ENCODE peak calls at places on chromosomes 13 and 19, in nine cellular contexts. One of them, this sample, is unnamed.
A peak's percentile ranks its signal among the peaks of the same experiment; 100 is the strongest.

GRCh38 chr19:372306-372890 is 27.8 kb upstream of the MIER2 start:
- DNase-seq in PC-9: no peak
- DNase-seq in posterior vena cava: peak; percentile 71
- DNase-seq in effector memory CD4-positive, alpha-beta T cell: no peak
- DNase-seq in activated T-cell treated with anti-CD3 and anti-CD28 coated beads, Interleukin-2, amount 50 U/mL, for 4 hours: no peak
- DNase-seq in choroid plexus epithelial cell: peak; percentile 84
- DNase-seq in activated CD8-positive, alpha-beta T cell treated with anti-CD3 and anti-CD28 coated beads, Interleukin-2, amount 10 ng/mL, durations not matched to agents 7 days and 5 days: no peak
- DNase-seq in naive thymus-derived CD8-positive, alpha-beta T cell: no peak
- DNase-seq in stimulated activated CD8-positive, alpha-beta memory T cell treated with anti-CD3 and anti-CD28 coated beads, Interleukin-7, amount 100 ng/mL, for 1 hour: no peak
- DNase-seq in this sample: no peak

GRCh38 chr13:42047561-42048322 is 706 bp upstream of the DGKH start:
- DNase-seq in PC-9: peak; percentile 34
- DNase-seq in posterior vena cava: peak; percentile 81
- DNase-seq in effector memory CD4-positive, alpha-beta T cell: no peak
- DNase-seq in activated T-cell treated with anti-CD3 and anti-CD28 coated beads, Interleukin-2, amount 50 U/mL, for 4 hours: peak; percentile 15
- DNase-seq in choroid plexus epithelial cell: peak; percentile 71
- DNase-seq in activated CD8-positive, alpha-beta T cell treated with anti-CD3 and anti-CD28 coated beads, Interleukin-2, amount 10 ng/mL, durations not matched to agents 7 days and 5 days: peak; percentile 36
- DNase-seq in naive thymus-derived CD8-positive, alpha-beta T cell: no peak
- DNase-seq in stimulated activated CD8-positive, alpha-beta memory T cell treated with anti-CD3 and anti-CD28 coated beads, Interleukin-7, amount 100 ng/mL, for 1 hour: no peak
- DNase-seq in this sample: no peak

GRCh38 chr19:9009935-9010651 is at the start of gene MUC16:
- DNase-seq in PC-9: peak; percentile 88
- DNase-seq in posterior vena cava: no peak
- DNase-seq in effector memory CD4-positive, alpha-beta T cell: no peak
- DNase-seq in activated T-cell treated with anti-CD3 and anti-CD28 coated beads, Interleukin-2, amount 50 U/mL, for 4 hours: no peak
- DNase-seq in choroid plexus epithelial cell: no peak
- DNase-seq in activated CD8-positive, alpha-beta T cell treated with anti-CD3 and anti-CD28 coated beads, Interleukin-2, amount 10 ng/mL, durations not matched to agents 7 days and 5 days: no peak
- DNase-seq in naive thymus-derived CD8-positive, alpha-beta T cell: no peak
- DNase-seq in stimulated activated CD8-positive, alpha-beta memory T cell treated with anti-CD3 and anti-CD28 coated beads, Interleukin-7, amount 100 ng/mL, for 1 hour: no peak
- DNase-seq in this sample: no peak

GRCh38 chr19:38666662-38667448 is 19.4 kb downstream of the ACTN4 start:
- DNase-seq in PC-9: no peak
- DNase-seq in posterior vena cava: no peak
- DNase-seq in effector memory CD4-positive, alpha-beta T cell: peak; percentile 35
- DNase-seq in activated T-cell treated with anti-CD3 and anti-CD28 coated beads, Interleukin-2, amount 50 U/mL, for 4 hours: no peak
- DNase-seq in choroid plexus epithelial cell: peak; percentile 66
- DNase-seq in activated CD8-positive, alpha-beta T cell treated with anti-CD3 and anti-CD28 coated beads, Interleukin-2, amount 10 ng/mL, durations not matched to agents 7 days and 5 days: peak; percentile 64
- DNase-seq in naive thymus-derived CD8-positive, alpha-beta T cell: no peak
- DNase-seq in stimulated activated CD8-positive, alpha-beta memory T cell treated with anti-CD3 and anti-CD28 coated beads, Interleukin-7, amount 100 ng/mL, for 1 hour: no peak
- DNase-seq in this sample: no peak

GRCh38 chr13:28379371-28380083 is 115.4 kb downstream of the FLT1 start:
- DNase-seq in PC-9: no peak
- DNase-seq in posterior vena cava: no peak
- DNase-seq in effector memory CD4-positive, alpha-beta T cell: no peak
- DNase-seq in activated T-cell treated with anti-CD3 and anti-CD28 coated beads, Interleukin-2, amount 50 U/mL, for 4 hours: no peak
- DNase-seq in choroid plexus epithelial cell: no peak
- DNase-seq in activated CD8-positive, alpha-beta T cell treated with anti-CD3 and anti-CD28 coated beads, Interleukin-2, amount 10 ng/mL, durations not matched to agents 7 days and 5 days: no peak
- DNase-seq in naive thymus-derived CD8-positive, alpha-beta T cell: no peak
- DNase-seq in stimulated activated CD8-positive, alpha-beta memory T cell treated with anti-CD3 and anti-CD28 coated beads, Interleukin-7, amount 100 ng/mL, for 1 hour: no peak
- DNase-seq in this sample: no peak

GRCh38 chr13:45501175-45501526 is 36.4 kb downstream of the COG3 start:
- DNase-seq in PC-9: no peak
- DNase-seq in posterior vena cava: no peak
- DNase-seq in effector memory CD4-positive, alpha-beta T cell: no peak
- DNase-seq in activated T-cell treated with anti-CD3 and anti-CD28 coated beads, Interleukin-2, amount 50 U/mL, for 4 hours: no peak
- DNase-seq in choroid plexus epithelial cell: no peak
- DNase-seq in activated CD8-positive, alpha-beta T cell treated with anti-CD3 and anti-CD28 coated beads, Interleukin-2, amount 10 ng/mL, durations not matched to agents 7 days and 5 days: no peak
- DNase-seq in naive thymus-derived CD8-positive, alpha-beta T cell: no peak
- DNase-seq in stimulated activated CD8-positive, alpha-beta memory T cell treated with anti-CD3 and anti-CD28 coated beads, Interleukin-7, amount 100 ng/mL, for 1 hour: no peak
- DNase-seq in this sample: no peak

GRCh38 chr13:98909016-98909415 is 68.8 kb downstream of the DOCK9 start:
- DNase-seq in PC-9: peak; percentile 18
- DNase-seq in posterior vena cava: no peak
- DNase-seq in effector memory CD4-positive, alpha-beta T cell: no peak
- DNase-seq in activated T-cell treated with anti-CD3 and anti-CD28 coated beads, Interleukin-2, amount 50 U/mL, for 4 hours: no peak
- DNase-seq in choroid plexus epithelial cell: no peak
- DNase-seq in activated CD8-positive, alpha-beta T cell treated with anti-CD3 and anti-CD28 coated beads, Interleukin-2, amount 10 ng/mL, durations not matched to agents 7 days and 5 days: no peak
- DNase-seq in naive thymus-derived CD8-positive, alpha-beta T cell: no peak
- DNase-seq in stimulated activated CD8-positive, alpha-beta memory T cell treated with anti-CD3 and anti-CD28 coated beads, Interleukin-7, amount 100 ng/mL, for 1 hour: no peak
- DNase-seq in this sample: no peak

GRCh38 chr13:95553614-95554385 is 1.3 kb downstream of the CLDN10 start:
- DNase-seq in PC-9: no peak
- DNase-seq in posterior vena cava: no peak
- DNase-seq in effector memory CD4-positive, alpha-beta T cell: no peak
- DNase-seq in activated T-cell treated with anti-CD3 and anti-CD28 coated beads, Interleukin-2, amount 50 U/mL, for 4 hours: no peak
- DNase-seq in choroid plexus epithelial cell: no peak
- DNase-seq in activated CD8-positive, alpha-beta T cell treated with anti-CD3 and anti-CD28 coated beads, Interleukin-2, amount 10 ng/mL, durations not matched to agents 7 days and 5 days: no peak
- DNase-seq in naive thymus-derived CD8-positive, alpha-beta T cell: no peak
- DNase-seq in stimulated activated CD8-positive, alpha-beta memory T cell treated with anti-CD3 and anti-CD28 coated beads, Interleukin-7, amount 100 ng/mL, for 1 hour: no peak
- DNase-seq in this sample: no peak

GRCh38 chr13:44396963-44397580 is 23.4 kb downstream of the SERP2 start:
- DNase-seq in PC-9: no peak
- DNase-seq in posterior vena cava: no peak
- DNase-seq in effector memory CD4-positive, alpha-beta T cell: no peak
- DNase-seq in activated T-cell treated with anti-CD3 and anti-CD28 coated beads, Interleukin-2, amount 50 U/mL, for 4 hours: no peak
- DNase-seq in choroid plexus epithelial cell: peak; percentile 92
- DNase-seq in activated CD8-positive, alpha-beta T cell treated with anti-CD3 and anti-CD28 coated beads, Interleukin-2, amount 10 ng/mL, durations not matched to agents 7 days and 5 days: no peak
- DNase-seq in naive thymus-derived CD8-positive, alpha-beta T cell: no peak
- DNase-seq in stimulated activated CD8-positive, alpha-beta memory T cell treated with anti-CD3 and anti-CD28 coated beads, Interleukin-7, amount 100 ng/mL, for 1 hour: no peak
- DNase-seq in this sample: no peak

GRCh38 chr19:19540707-19541515 is 2.8 kb downstream of the CILP2 start:
- DNase-seq in PC-9: peak; percentile 86
- DNase-seq in posterior vena cava: no peak
- DNase-seq in effector memory CD4-positive, alpha-beta T cell: peak; percentile 63
- DNase-seq in activated T-cell treated with anti-CD3 and anti-CD28 coated beads, Interleukin-2, amount 50 U/mL, for 4 hours: peak; percentile 70
- DNase-seq in choroid plexus epithelial cell: peak; percentile 50
- DNase-seq in activated CD8-positive, alpha-beta T cell treated with anti-CD3 and anti-CD28 coated beads, Interleukin-2, amount 10 ng/mL, durations not matched to agents 7 days and 5 days: peak; percentile 79
- DNase-seq in naive thymus-derived CD8-positive, alpha-beta T cell: peak; percentile 50
- DNase-seq in stimulated activated CD8-positive, alpha-beta memory T cell treated with anti-CD3 and anti-CD28 coated beads, Interleukin-7, amount 100 ng/mL, for 1 hour: no peak
- DNase-seq in this sample: peak; percentile 72

GRCh38 chr13:108915095-108915633 is 285.8 kb downstream of the MYO16 start:
- DNase-seq in PC-9: peak; percentile 31
- DNase-seq in posterior vena cava: no peak
- DNase-seq in effector memory CD4-positive, alpha-beta T cell: no peak
- DNase-seq in activated T-cell treated with anti-CD3 and anti-CD28 coated beads, Interleukin-2, amount 50 U/mL, for 4 hours: no peak
- DNase-seq in choroid plexus epithelial cell: peak; percentile 88
- DNase-seq in activated CD8-positive, alpha-beta T cell treated with anti-CD3 and anti-CD28 coated beads, Interleukin-2, amount 10 ng/mL, durations not matched to agents 7 days and 5 days: no peak
- DNase-seq in naive thymus-derived CD8-positive, alpha-beta T cell: no peak
- DNase-seq in stimulated activated CD8-positive, alpha-beta memory T cell treated with anti-CD3 and anti-CD28 coated beads, Interleukin-7, amount 100 ng/mL, for 1 hour: no peak
- DNase-seq in this sample: no peak

GRCh38 chr13:67353891-67354459 is 123.8 kb upstream of the PCDH9 start:
- DNase-seq in PC-9: no peak
- DNase-seq in posterior vena cava: no peak
- DNase-seq in effector memory CD4-positive, alpha-beta T cell: no peak
- DNase-seq in activated T-cell treated with anti-CD3 and anti-CD28 coated beads, Interleukin-2, amount 50 U/mL, for 4 hours: no peak
- DNase-seq in choroid plexus epithelial cell: peak; percentile 62
- DNase-seq in activated CD8-positive, alpha-beta T cell treated with anti-CD3 and anti-CD28 coated beads, Interleukin-2, amount 10 ng/mL, durations not matched to agents 7 days and 5 days: no peak
- DNase-seq in naive thymus-derived CD8-positive, alpha-beta T cell: no peak
- DNase-seq in stimulated activated CD8-positive, alpha-beta memory T cell treated with anti-CD3 and anti-CD28 coated beads, Interleukin-7, amount 100 ng/mL, for 1 hour: no peak
- DNase-seq in this sample: no peak

GRCh38 chr19:4067396-4068057 is 828 bp upstream of the ZBTB7A start:
- DNase-seq in PC-9: no peak
- DNase-seq in posterior vena cava: no peak
- DNase-seq in effector memory CD4-positive, alpha-beta T cell: no peak
- DNase-seq in activated T-cell treated with anti-CD3 and anti-CD28 coated beads, Interleukin-2, amount 50 U/mL, for 4 hours: no peak
- DNase-seq in choroid plexus epithelial cell: no peak
- DNase-seq in activated CD8-positive, alpha-beta T cell treated with anti-CD3 and anti-CD28 coated beads, Interleukin-2, amount 10 ng/mL, durations not matched to agents 7 days and 5 days: no peak
- DNase-seq in naive thymus-derived CD8-positive, alpha-beta T cell: no peak
- DNase-seq in stimulated activated CD8-positive, alpha-beta memory T cell treated with anti-CD3 and anti-CD28 coated beads, Interleukin-7, amount 100 ng/mL, for 1 hour: no peak
- DNase-seq in this sample: peak; percentile 43

GRCh38 chr19:590750-591098 is 1.0 kb downstream of the HCN2 start:
- DNase-seq in PC-9: no peak
- DNase-seq in posterior vena cava: no peak
- DNase-seq in effector memory CD4-positive, alpha-beta T cell: no peak
- DNase-seq in activated T-cell treated with anti-CD3 and anti-CD28 coated beads, Interleukin-2, amount 50 U/mL, for 4 hours: no peak
- DNase-seq in choroid plexus epithelial cell: no peak
- DNase-seq in activated CD8-positive, alpha-beta T cell treated with anti-CD3 and anti-CD28 coated beads, Interleukin-2, amount 10 ng/mL, durations not matched to agents 7 days and 5 days: no peak
- DNase-seq in naive thymus-derived CD8-positive, alpha-beta T cell: no peak
- DNase-seq in stimulated activated CD8-positive, alpha-beta memory T cell treated with anti-CD3 and anti-CD28 coated beads, Interleukin-7, amount 100 ng/mL, for 1 hour: no peak
- DNase-seq in this sample: no peak